ENCODE peak calls at places on chromosomes 4 and X, in ten cellular contexts. P is GM13977; K is cardiac muscle cell; V is osteocyte; C is fibroblast of villous mesenchyme; S is NB4; H is CD4-positive, alpha-beta memory T cell; O is NCI-H1092 treated with DMSO at 0.1 percent for 48 hours; L is kidney tubule cell; F is AG10803. R is an unnamed sample.

GRCh38 chr4:1325176-1325480 is 21.9 kb upstream of the UVSSA start:
- DNase-seq in H (no peak), K (no peak), S (no peak), O (no peak), V (no peak), C (no peak), F (no peak), P (no peak), L (no peak), R (no peak)

GRCh38 chrX:41720125-41720780 is 3.7 kb upstream of the GPR82 start:
- DNase-seq in P (peak; percentile 22), F (no peak), S (peak; percentile 20), V (no peak), C (no peak), K (no peak), L (peak; percentile 4), H (peak; percentile 9), O (no peak), R (no peak)

GRCh38 chrX:104522386-104522785 is 43.6 kb upstream of the IL1RAPL2 start:
- DNase-seq in H (no peak), C (no peak), S (no peak), F (no peak), P (no peak), K (no peak), L (no peak), O (no peak), V (no peak), R (no peak)

GRCh38 chr4:742742-743311 is 37.2 kb downstream of the PCGF3 start:
- DNase-seq in F (peak; percentile 42), P (peak; percentile 93), C (peak; percentile 53), S (peak; percentile 82), O (no peak), L (peak; percentile 67), V (peak; percentile 90), H (peak; percentile 72), K (peak; percentile 72), R (peak; percentile 95)

GRCh38 chr4:16262188-16262587 is 35.9 kb upstream of the TAPT1 start:
- DNase-seq in K (no peak), L (no peak), H (no peak), C (no peak), V (no peak), P (no peak), O (no peak), F (no peak), S (no peak), R (no peak)

GRCh38 chrX:118026631-118027030 is 90.0 kb downstream of the KLHL13 start:
- DNase-seq in S (no peak), K (no peak), O (no peak), C (peak; percentile 1), H (no peak), F (no peak), V (no peak), P (no peak), L (no peak), R (no peak)

GRCh38 chr4:164251257-164251656 is 502.7 kb upstream of the SMIM31 start:
- DNase-seq in V (no peak), F (no peak), H (no peak), K (no peak), S (no peak), L (no peak), O (no peak), P (no peak), C (no peak), R (no peak)

GRCh38 chr4:154415313-154415712 is 76.3 kb downstream of the DCHS2 start:
- DNase-seq in C (no peak), P (no peak), O (no peak), K (no peak), V (no peak), L (no peak), H (no peak), S (no peak), F (no peak), R (no peak)

GRCh38 chrX:57651169-57651919 is 28.7 kb downstream of the NLRP2B start:
- DNase-seq in L (no peak), S (no peak), H (no peak), F (no peak), V (no peak), C (no peak), K (no peak), O (no peak), P (no peak), R (no peak)

GRCh38 chr4:139672732-139673131 is 7.1 kb downstream of the MGST2 start:
- DNase-seq in H (no peak), F (no peak), P (no peak), C (no peak), L (no peak), K (no peak), V (no peak), O (no peak), S (no peak), R (peak; percentile 49)

GRCh38 chrX:6053126-6053625 is 175.5 kb downstream of the NLGN4X start:
- DNase-seq in S (no peak), C (no peak), P (no peak), F (no peak), K (no peak), H (no peak), L (no peak), O (peak; percentile 97), V (no peak), R (no peak)

GRCh38 chr4:88382621-88383020 is 4.0 kb downstream of the HERC6 start:
- DNase-seq in H (peak; percentile 78), S (no peak), L (peak; percentile 76), O (no peak), F (no peak), P (peak; percentile 37), V (no peak), C (no peak), K (no peak), R (no peak)

GRCh38 chr4:186878203-186878800 is 154.6 kb upstream of the FAT1 start:
- DNase-seq in K (no peak), P (no peak), O (no peak), S (no peak), F (peak; percentile 89), L (no peak), H (no peak), C (no peak), V (no peak), R (no peak)

GRCh38 chr4:174358823-174359222 is 75.1 kb downstream of the CEP44 start:
- DNase-seq in H (no peak), K (no peak), C (peak; percentile 24), P (peak; percentile 51), V (no peak), L (peak; percentile 88), O (no peak), S (peak; percentile 2), F (peak; percentile 24), R (no peak)

GRCh38 chr4:29307755-29308154 is 1412.4 kb upstream of the PCDH7 start:
- DNase-seq in K (no peak), P (no peak), V (no peak), H (no peak), L (no peak), O (no peak), C (no peak), S (no peak), F (no peak), R (no peak)

GRCh38 chrX:115437841-115438240 is 123.1 kb upstream of the PLS3 start:
- DNase-seq in L (no peak), O (no peak), P (no peak), K (no peak), F (no peak), V (no peak), C (no peak), H (no peak), S (no peak), R (no peak)

GRCh38 chrX:143853488-143853887 is 30.4 kb upstream of the UBE2NL start:
- DNase-seq in P (no peak), H (no peak), S (no peak), V (no peak), C (no peak), K (no peak), L (peak; percentile 9), F (no peak), O (no peak), R (no peak)

GRCh38 chr4:169506903-169507302 is 105.5 kb downstream of the NEK1 start:
- DNase-seq in P (no peak), V (no peak), L (no peak), H (no peak), C (no peak), F (no peak), O (no peak), S (no peak), K (no peak), R (no peak)

GRCh38 chrX:15894724-15895123 is 40.1 kb upstream of the AP1S2 start:
- DNase-seq in H (no peak), S (no peak), V (no peak), F (no peak), K (no peak), O (no peak), C (no peak), L (no peak), P (no peak), R (no peak)

GRCh38 chr4:111650553-111651183 is 494.6 kb upstream of the FAM241A start:
- DNase-seq in P (no peak), V (no peak), O (no peak), K (no peak), C (no peak), H (no peak), L (no peak), S (no peak), F (no peak), R (no peak)

GRCh38 chr4:23234716-23235115 is 542.0 kb downstream of the GBA3 start:
- DNase-seq in K (no peak), O (no peak), F (no peak), C (no peak), H (no peak), P (no peak), V (no peak), S (no peak), L (peak; percentile 65), R (no peak)

GRCh38 chr4:137812258-137812657 is 280.0 kb upstream of the PCDH18 start:
- DNase-seq in V (no peak), L (no peak), S (no peak), K (no peak), H (no peak), F (no peak), P (no peak), O (no peak), C (no peak), R (no peak)

GRCh38 chrX:13254870-13255269 is 65.0 kb downstream of the ATXN3L start:
- DNase-seq in L (no peak), V (no peak), F (no peak), K (no peak), P (no peak), S (peak; percentile 28), H (no peak), O (no peak), C (no peak), R (no peak)

GRCh38 chr4:187424636-187425035 is 570.9 kb upstream of the ZFP42 start:
- DNase-seq in F (peak; percentile 43), C (no peak), S (no peak), L (no peak), O (no peak), H (no peak), V (no peak), K (no peak), P (no peak), R (no peak)